ENCODE peak calls at places on chromosomes 3 and 15, in ten cellular contexts. One of them, this sample, is unnamed.
A peak's percentile ranks its signal among the peaks of the same experiment; 100 is the strongest.

GRCh38 chr15:66149871-66150270 is 103.7 kb downstream of the MEGF11 start:
- DNase-seq in fibroblast of mammary gland: no peak
- DNase-seq in fibroblast of the aortic adventitia: no peak
- DNase-seq in GM12865: no peak
- DNase-seq in astrocyte of the cerebellum: no peak
- DNase-seq in foreskin fibroblast: no peak
- DNase-seq in kidney: no peak
- DNase-seq in uterus: no peak
- DNase-seq in HL-60: no peak
- DNase-seq in K562: no peak
- DNase-seq in this sample: no peak

GRCh38 chr3:43073116-43073835 is 32.6 kb downstream of the POMGNT2 start:
- DNase-seq in fibroblast of mammary gland: no peak
- DNase-seq in fibroblast of the aortic adventitia: no peak
- DNase-seq in GM12865: no peak
- DNase-seq in astrocyte of the cerebellum: no peak
- DNase-seq in foreskin fibroblast: no peak
- DNase-seq in kidney: no peak
- DNase-seq in uterus: no peak
- DNase-seq in HL-60: no peak
- DNase-seq in K562: no peak
- DNase-seq in this sample: no peak

GRCh38 chr15:71410347-71410746 is 295.1 kb downstream of the THSD4 start:
- DNase-seq in fibroblast of mammary gland: no peak
- DNase-seq in fibroblast of the aortic adventitia: no peak
- DNase-seq in GM12865: no peak
- DNase-seq in astrocyte of the cerebellum: no peak
- DNase-seq in foreskin fibroblast: no peak
- DNase-seq in kidney: no peak
- DNase-seq in uterus: no peak
- DNase-seq in HL-60: no peak
- DNase-seq in K562: no peak
- DNase-seq in this sample: no peak

GRCh38 chr3:135965506-135966348 is at the start of gene PPP2R3A:
- DNase-seq in fibroblast of mammary gland: peak; percentile 77
- DNase-seq in fibroblast of the aortic adventitia: peak; percentile 79
- DNase-seq in GM12865: peak; percentile 74
- DNase-seq in astrocyte of the cerebellum: peak; percentile 56
- DNase-seq in foreskin fibroblast: peak; percentile 83
- DNase-seq in kidney: peak; percentile 96
- DNase-seq in uterus: peak; percentile 85
- DNase-seq in HL-60: peak; percentile 10
- DNase-seq in K562: peak; percentile 88
- DNase-seq in this sample: peak; percentile 83

GRCh38 chr15:75573001-75573400 is 6.1 kb downstream of the PTPN9 start:
- DNase-seq in fibroblast of mammary gland: no peak
- DNase-seq in fibroblast of the aortic adventitia: peak; percentile 76
- DNase-seq in GM12865: no peak
- DNase-seq in astrocyte of the cerebellum: no peak
- DNase-seq in foreskin fibroblast: no peak
- DNase-seq in kidney: no peak
- DNase-seq in uterus: no peak
- DNase-seq in HL-60: no peak
- DNase-seq in K562: no peak
- DNase-seq in this sample: peak; percentile 48

GRCh38 chr3:46924921-46925584 is 47.5 kb downstream of the PTH1R start:
- DNase-seq in fibroblast of mammary gland: no peak
- DNase-seq in fibroblast of the aortic adventitia: no peak
- DNase-seq in GM12865: no peak
- DNase-seq in astrocyte of the cerebellum: no peak
- DNase-seq in foreskin fibroblast: no peak
- DNase-seq in kidney: peak; percentile 70
- DNase-seq in uterus: no peak
- DNase-seq in HL-60: no peak
- DNase-seq in K562: no peak
- DNase-seq in this sample: no peak

GRCh38 chr3:52636673-52637072 is 49.0 kb downstream of the PBRM1 start:
- DNase-seq in fibroblast of mammary gland: peak; percentile 23
- DNase-seq in fibroblast of the aortic adventitia: peak; percentile 28
- DNase-seq in GM12865: no peak
- DNase-seq in astrocyte of the cerebellum: no peak
- DNase-seq in foreskin fibroblast: no peak
- DNase-seq in kidney: no peak
- DNase-seq in uterus: no peak
- DNase-seq in HL-60: no peak
- DNase-seq in K562: no peak
- DNase-seq in this sample: peak; percentile 6

GRCh38 chr3:5053021-5053831 is 68.9 kb upstream of the ARL8B start:
- DNase-seq in fibroblast of mammary gland: peak; percentile 73
- DNase-seq in fibroblast of the aortic adventitia: peak; percentile 66
- DNase-seq in GM12865: no peak
- DNase-seq in astrocyte of the cerebellum: peak; percentile 83
- DNase-seq in foreskin fibroblast: no peak
- DNase-seq in kidney: no peak
- DNase-seq in uterus: peak; percentile 23
- DNase-seq in HL-60: no peak
- DNase-seq in K562: no peak
- DNase-seq in this sample: peak; percentile 71

GRCh38 chr3:121752772-121753171 is 3.2 kb upstream of the GOLGB1 start:
- DNase-seq in fibroblast of mammary gland: no peak
- DNase-seq in fibroblast of the aortic adventitia: no peak
- DNase-seq in GM12865: no peak
- DNase-seq in astrocyte of the cerebellum: no peak
- DNase-seq in foreskin fibroblast: no peak
- DNase-seq in kidney: no peak
- DNase-seq in uterus: no peak
- DNase-seq in HL-60: no peak
- DNase-seq in K562: no peak
- DNase-seq in this sample: no peak

GRCh38 chr3:121757812-121758545 is 8.4 kb upstream of the GOLGB1 start:
- DNase-seq in fibroblast of mammary gland: no peak
- DNase-seq in fibroblast of the aortic adventitia: no peak
- DNase-seq in GM12865: no peak
- DNase-seq in astrocyte of the cerebellum: no peak
- DNase-seq in foreskin fibroblast: no peak
- DNase-seq in kidney: no peak
- DNase-seq in uterus: no peak
- DNase-seq in HL-60: no peak
- DNase-seq in K562: no peak
- DNase-seq in this sample: no peak

GRCh38 chr3:121759541-121760202 is 10.1 kb upstream of the GOLGB1 start:
- DNase-seq in fibroblast of mammary gland: no peak
- DNase-seq in fibroblast of the aortic adventitia: peak; percentile 51
- DNase-seq in GM12865: no peak
- DNase-seq in astrocyte of the cerebellum: no peak
- DNase-seq in foreskin fibroblast: no peak
- DNase-seq in kidney: no peak
- DNase-seq in uterus: no peak
- DNase-seq in HL-60: no peak
- DNase-seq in K562: no peak
- DNase-seq in this sample: no peak

GRCh38 chr3:121758727-121759450 is 9.3 kb upstream of the GOLGB1 start:
- DNase-seq in fibroblast of mammary gland: no peak
- DNase-seq in fibroblast of the aortic adventitia: peak; percentile 19
- DNase-seq in GM12865: no peak
- DNase-seq in astrocyte of the cerebellum: no peak
- DNase-seq in foreskin fibroblast: no peak
- DNase-seq in kidney: no peak
- DNase-seq in uterus: no peak
- DNase-seq in HL-60: no peak
- DNase-seq in K562: no peak
- DNase-seq in this sample: no peak

DNA sequence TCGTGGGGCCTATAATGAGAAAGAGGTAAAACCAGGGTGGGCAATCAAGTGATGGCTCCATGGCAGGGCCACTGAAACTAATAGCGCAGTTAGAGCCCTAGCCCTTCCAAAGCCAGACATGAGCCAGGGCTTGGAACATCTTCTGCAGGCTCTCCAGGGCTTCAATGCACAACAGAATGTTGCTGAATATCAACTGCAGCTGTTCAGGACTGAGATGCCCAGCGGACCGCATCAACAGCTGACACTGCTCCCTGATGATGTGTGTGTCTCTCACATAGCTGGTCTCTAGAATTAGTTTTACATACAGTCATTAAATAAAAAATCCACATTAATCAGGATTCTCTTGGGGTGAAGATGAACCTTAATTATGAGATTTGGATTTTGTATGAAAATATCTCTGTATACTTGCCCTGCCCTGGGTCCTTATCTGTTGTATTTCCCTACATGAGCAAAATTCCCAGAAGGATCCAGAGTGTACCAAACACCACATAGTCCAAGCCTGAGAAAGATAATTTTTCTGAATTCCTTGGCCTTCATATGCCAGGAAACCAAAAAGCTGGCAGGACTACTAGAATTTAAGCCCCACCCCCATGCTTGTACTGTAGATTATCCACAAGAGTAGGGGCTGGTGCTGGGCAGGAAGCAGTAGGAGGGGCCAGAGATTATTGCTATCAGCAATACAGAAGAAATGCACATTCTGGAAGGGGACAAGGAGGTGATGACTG is 7.7 kb upstream of the GOLGB1 start:
- DNase-seq in fibroblast of mammary gland: no peak
- DNase-seq in fibroblast of the aortic adventitia: peak; percentile 81
- DNase-seq in GM12865: no peak
- DNase-seq in astrocyte of the cerebellum: no peak
- DNase-seq in foreskin fibroblast: no peak
- DNase-seq in kidney: no peak
- DNase-seq in uterus: no peak
- DNase-seq in HL-60: no peak
- DNase-seq in K562: peak; percentile 17
- DNase-seq in this sample: no peak
- H3K4me3 ChIP-seq in fibroblast of mammary gland: no peak overlapping the region
- H3K4me3 ChIP-seq in fibroblast of the aortic adventitia: no peak overlapping the region
- H3K4me3 ChIP-seq in GM12865: no peak overlapping the region
- H3K4me3 ChIP-seq in astrocyte of the cerebellum: no peak overlapping the region
- H3K4me3 ChIP-seq in foreskin fibroblast: no peak overlapping the region
- H3K4me3 ChIP-seq in kidney: no peak overlapping the region
- H3K4me3 ChIP-seq in uterus: no peak overlapping the region
- H3K4me3 ChIP-seq in HL-60: no peak overlapping the region
- H3K4me3 ChIP-seq in K562: no peak overlapping the region
- H3K4me3 ChIP-seq in this sample: no peak overlapping the region

DNA sequence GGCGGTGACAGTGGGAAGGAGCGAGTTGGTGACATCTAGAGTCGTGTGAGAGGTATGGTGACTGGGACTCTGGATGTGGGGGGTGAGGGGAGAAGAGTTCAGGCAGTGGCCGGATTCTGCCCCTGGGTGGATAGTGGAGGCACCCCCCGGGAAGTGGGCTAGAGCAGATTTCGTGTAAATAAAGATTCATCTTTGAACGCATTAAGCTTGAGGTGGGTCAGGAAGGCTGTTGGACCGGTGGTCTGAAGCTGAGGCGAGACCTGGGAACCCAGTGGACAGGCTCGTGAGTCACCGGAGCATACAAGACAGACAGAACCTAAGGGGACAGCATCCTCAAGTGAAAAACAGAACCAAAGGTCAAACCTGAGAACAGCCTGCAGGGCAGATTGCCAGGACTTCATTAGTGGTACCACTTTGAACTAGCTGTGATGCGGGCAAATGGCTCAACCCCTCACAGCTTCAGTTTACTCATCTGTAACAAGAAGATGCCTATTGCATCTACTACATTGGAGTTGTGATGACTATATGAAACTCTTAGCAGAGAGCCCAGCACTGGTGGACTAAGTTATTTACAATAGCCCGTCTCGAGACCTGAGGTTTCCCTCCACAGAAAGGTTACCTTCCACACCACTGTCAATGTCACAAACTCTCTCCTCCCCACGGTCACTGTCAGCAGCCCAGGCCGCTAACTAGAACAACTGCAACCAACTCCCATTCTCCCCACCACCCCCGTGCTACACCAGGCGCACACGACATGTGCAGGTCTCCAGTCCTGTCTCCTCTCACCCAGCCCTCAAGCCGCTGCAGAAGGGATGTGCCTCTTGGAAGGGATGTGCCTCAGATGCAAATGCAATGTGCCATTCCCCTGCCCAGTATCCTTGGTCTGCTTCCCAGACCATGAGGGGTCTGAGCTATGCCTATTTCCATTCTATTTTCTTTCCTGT is 901 bp upstream of the CLN6 start:
- DNase-seq in fibroblast of mammary gland: peak; percentile 72
- DNase-seq in fibroblast of the aortic adventitia: no peak
- DNase-seq in GM12865: peak; percentile 78
- DNase-seq in astrocyte of the cerebellum: no peak
- DNase-seq in foreskin fibroblast: peak; percentile 41
- DNase-seq in kidney: peak; percentile 54
- DNase-seq in uterus: peak; percentile 53
- DNase-seq in HL-60: no peak
- DNase-seq in K562: no peak
- DNase-seq in this sample: peak; percentile 16
- TF ChIP-seq CTCF in fibroblast of mammary gland: no peak
- TF ChIP-seq CTCF in fibroblast of the aortic adventitia: no peak
- TF ChIP-seq CTCF in GM12865: no peak
- TF ChIP-seq CTCF in astrocyte of the cerebellum: no peak
- TF ChIP-seq CTCF in foreskin fibroblast: no peak
- TF ChIP-seq CTCF in kidney: no peak
- TF ChIP-seq CTCF in uterus: no peak
- TF ChIP-seq CTCF in HL-60: no peak
- TF ChIP-seq CTCF in K562: no peak
- TF ChIP-seq CTCF in this sample: no peak

GRCh38 chr3:12959838-12960378 is 113.3 kb downstream of the IQSEC1 start:
- DNase-seq in fibroblast of mammary gland: no peak
- DNase-seq in fibroblast of the aortic adventitia: no peak
- DNase-seq in GM12865: no peak
- DNase-seq in astrocyte of the cerebellum: no peak
- DNase-seq in foreskin fibroblast: no peak
- DNase-seq in kidney: no peak
- DNase-seq in uterus: no peak
- DNase-seq in HL-60: peak; percentile 57
- DNase-seq in K562: peak; percentile 54
- DNase-seq in this sample: no peak
- H3K4me3 ChIP-seq in fibroblast of mammary gland: no peak overlapping the region
- H3K4me3 ChIP-seq in fibroblast of the aortic adventitia: no peak overlapping the region
- H3K4me3 ChIP-seq in GM12865: no peak overlapping the region
- H3K4me3 ChIP-seq in astrocyte of the cerebellum: no peak overlapping the region
- H3K4me3 ChIP-seq in foreskin fibroblast: no peak overlapping the region
- H3K4me3 ChIP-seq in kidney: no peak overlapping the region
- H3K4me3 ChIP-seq in uterus: no peak overlapping the region
- H3K4me3 ChIP-seq in HL-60: no peak overlapping the region
- H3K4me3 ChIP-seq in K562: no peak overlapping the region
- H3K4me3 ChIP-seq in this sample: no peak overlapping the region

GRCh38 chr3:197750396-197750831 is 731 bp downstream of the FYTTD1 start:
- DNase-seq in fibroblast of mammary gland: peak; percentile 63
- DNase-seq in fibroblast of the aortic adventitia: peak; percentile 65
- DNase-seq in GM12865: peak; percentile 88
- DNase-seq in astrocyte of the cerebellum: peak; percentile 50
- DNase-seq in foreskin fibroblast: peak; percentile 66
- DNase-seq in kidney: peak; percentile 90
- DNase-seq in uterus: peak; percentile 39
- DNase-seq in HL-60: peak; percentile 22
- DNase-seq in K562: peak; percentile 68
- DNase-seq in this sample: peak; percentile 75

GRCh38 chr3:197756704-197757103 is 7.0 kb downstream of the FYTTD1 start:
- DNase-seq in fibroblast of mammary gland: no peak
- DNase-seq in fibroblast of the aortic adventitia: no peak
- DNase-seq in GM12865: no peak
- DNase-seq in astrocyte of the cerebellum: no peak
- DNase-seq in foreskin fibroblast: no peak
- DNase-seq in kidney: no peak
- DNase-seq in uterus: no peak
- DNase-seq in HL-60: no peak
- DNase-seq in K562: no peak
- DNase-seq in this sample: no peak

GRCh38 chr3:197750863-197751737 is 1.4 kb downstream of the FYTTD1 start:
- DNase-seq in fibroblast of mammary gland: peak; percentile 48
- DNase-seq in fibroblast of the aortic adventitia: peak; percentile 62
- DNase-seq in GM12865: peak; percentile 68
- DNase-seq in astrocyte of the cerebellum: no peak
- DNase-seq in foreskin fibroblast: peak; percentile 44
- DNase-seq in kidney: peak; percentile 86
- DNase-seq in uterus: peak; percentile 69
- DNase-seq in HL-60: peak; percentile 26
- DNase-seq in K562: no peak
- DNase-seq in this sample: peak; percentile 49

GRCh38 chr3:197752107-197752506 is 2.4 kb downstream of the FYTTD1 start:
- DNase-seq in fibroblast of mammary gland: peak; percentile 48
- DNase-seq in fibroblast of the aortic adventitia: no peak
- DNase-seq in GM12865: peak; percentile 33
- DNase-seq in astrocyte of the cerebellum: no peak
- DNase-seq in foreskin fibroblast: no peak
- DNase-seq in kidney: no peak
- DNase-seq in uterus: no peak
- DNase-seq in HL-60: no peak
- DNase-seq in K562: no peak
- DNase-seq in this sample: no peak

GRCh38 chr3:197753263-197753662 is 3.6 kb downstream of the FYTTD1 start:
- DNase-seq in fibroblast of mammary gland: peak; percentile 7
- DNase-seq in fibroblast of the aortic adventitia: no peak
- DNase-seq in GM12865: peak; percentile 27
- DNase-seq in astrocyte of the cerebellum: no peak
- DNase-seq in foreskin fibroblast: no peak
- DNase-seq in kidney: no peak
- DNase-seq in uterus: no peak
- DNase-seq in HL-60: no peak
- DNase-seq in K562: no peak
- DNase-seq in this sample: no peak
- TF ChIP-seq CTCF in fibroblast of mammary gland: no peak
- TF ChIP-seq CTCF in fibroblast of the aortic adventitia: peak; percentile 24
- TF ChIP-seq CTCF in GM12865: peak; percentile 15
- TF ChIP-seq CTCF in astrocyte of the cerebellum: no peak
- TF ChIP-seq CTCF in foreskin fibroblast: no peak
- TF ChIP-seq CTCF in kidney: no peak
- TF ChIP-seq CTCF in uterus: no peak
- TF ChIP-seq CTCF in HL-60: no peak
- TF ChIP-seq CTCF in K562: no peak
- TF ChIP-seq CTCF in this sample: no peak